ENCODE peak calls at places on chromosomes 11 and 22, in nine cellular contexts. L, F, I, R, Y, Q, U, P and H are unnamed samples.
A peak's percentile ranks its signal among the peaks of the same experiment; 100 is the strongest.

GRCh38 chr11:57205046-57205671 is 23.4 kb downstream of the LRRC55 start:
- DNase-seq in L (no peak), F (no peak), I (no peak), R (no peak), Y (peak; percentile 18), Q (peak; percentile 94), U (no peak), P (no peak), H (no peak)

GRCh38 chr11:128713595-128713994 is 19.7 kb downstream of the FLI1 start:
- DNase-seq in L (no peak), F (no peak), I (no peak), R (no peak), Y (peak; percentile 81), Q (peak; percentile 47), U (no peak), P (no peak), H (no peak)

GRCh38 chr22:40240671-40241070 is 62.9 kb downstream of the TNRC6B start:
- DNase-seq in L (no peak), F (no peak), I (no peak), R (no peak), Y (no peak), Q (no peak), U (no peak), P (no peak), H (no peak)

GRCh38 chr11:107769189-107769588 is 57.3 kb upstream of the SLN start:
- DNase-seq in L (no peak), F (no peak), I (no peak), R (no peak), Y (peak; percentile 88), Q (peak; percentile 85), U (peak; percentile 50), P (no peak), H (no peak)

GRCh38 chr11:45648931-45649330 is 16.5 kb downstream of the CHST1 start:
- DNase-seq in L (no peak), F (no peak), I (no peak), R (no peak), Y (no peak), Q (no peak), U (no peak), P (no peak), H (no peak)

GRCh38 chr22:22810018-22810427 is 77.6 kb upstream of the IGLL5 start:
- DNase-seq in L (no peak), F (peak; percentile 68), I (peak; percentile 59), R (peak; percentile 37), Y (no peak), Q (no peak), U (peak; percentile 71), P (no peak), H (peak; percentile 66)

GRCh38 chr11:126920833-126921232 is 79.7 kb downstream of the KIRREL3 start:
- DNase-seq in L (no peak), F (no peak), I (no peak), R (no peak), Y (no peak), Q (no peak), U (no peak), P (no peak), H (no peak)

GRCh38 chr11:33957304-33957917 is 65.5 kb upstream of the LMO2 start:
- DNase-seq in L (no peak), F (no peak), I (no peak), R (no peak), Y (no peak), Q (no peak), U (no peak), P (no peak), H (no peak)

GRCh38 chr11:12111482-12112149 is 1.2 kb downstream of the MICAL2 start:
- DNase-seq in L (no peak), F (no peak), I (no peak), R (no peak), Y (no peak), Q (peak; percentile 37), U (no peak), P (no peak), H (no peak)

GRCh38 chr11:118979434-118979833 is 7.9 kb downstream of the FOXR1 start:
- DNase-seq in L (no peak), F (no peak), I (no peak), R (no peak), Y (no peak), Q (no peak), U (no peak), P (no peak), H (no peak)

GRCh38 chr11:9748361-9748970 is 84.6 kb downstream of the SWAP70 start:
- DNase-seq in L (peak; percentile 74), F (peak; percentile 68), I (no peak), R (peak; percentile 81), Y (peak; percentile 80), Q (peak; percentile 90), U (peak; percentile 79), P (peak; percentile 50), H (peak; percentile 89)

GRCh38 chr11:73154178-73154577 is 12.1 kb upstream of the FCHSD2 start:
- DNase-seq in L (no peak), F (no peak), I (no peak), R (peak; percentile 95), Y (no peak), Q (no peak), U (no peak), P (peak; percentile 27), H (no peak)

GRCh38 chr11:56817661-56818060 is 69.2 kb upstream of the OR9G4 start:
- DNase-seq in L (no peak), F (no peak), I (no peak), R (no peak), Y (no peak), Q (no peak), U (no peak), P (no peak), H (no peak)

GRCh38 chr22:47794851-47795250 is 1032.4 kb downstream of the TBC1D22A start:
- DNase-seq in L (no peak), F (no peak), I (no peak), R (no peak), Y (no peak), Q (no peak), U (peak; percentile 12), P (no peak), H (no peak)